ENCODE peak calls at places on chromosome 21, in five cellular contexts. U is AG09309, W is cardiac fibroblast, B is uterus, V is activated B cell treated with CpG ODN at 0.5 μM for 24 hours. J is an unnamed sample.

GRCh38 chr21:39175154-39175553 is 8.1 kb downstream of the PSMG1 start:
- DNase-seq in U (no peak), W (peak), B (no peak), V (no peak), J (no peak)

GRCh38 chr21:28644762-28645161 is 347.9 kb downstream of the LTN1 start:
- DNase-seq in U (no peak), W (peak), B (no peak), V (no peak), J (no peak)

GRCh38 chr21:34715518-34715917 is 46.7 kb downstream of the CLIC6 start:
- DNase-seq in U (no peak), W (no peak), B (no peak), V (no peak), J (no peak)

GRCh38 chr21:32717851-32718316 is 9.9 kb downstream of the SYNJ1 start:
- DNase-seq in U (no peak), W (no peak), B (no peak), V (no peak), J (no peak)

GRCh38 chr21:38798481-38798882 is 7.2 kb upstream of the ETS2 start:
- DNase-seq in U (no peak), W (no peak), B (no peak), V (no peak), J (no peak)

GRCh38 chr21:42548687-42549406 is 35.2 kb downstream of the SLC37A1 start:
- DNase-seq in U (no peak), W (no peak), B (no peak), V (no peak), J (no peak)

GRCh38 chr21:46661211-46661625 is 25.7 kb downstream of the PRMT2 start:
- DNase-seq in U (peak), W (peak), B (peak), V (no peak), J (peak)

GRCh38 chr21:43278766-43279577 is 110.2 kb downstream of the CRYAA start:
- DNase-seq in U (no peak), W (no peak), B (no peak), V (no peak), J (no peak)

GRCh38 chr21:39125752-39126485 is 57.3 kb downstream of the PSMG1 start:
- DNase-seq in U (no peak), W (peak), B (peak), V (no peak), J (peak)

GRCh38 chr21:42775891-42776290 is 103.4 kb downstream of the WDR4 start:
- DNase-seq in U (no peak), W (no peak), B (no peak), V (no peak), J (no peak)

GRCh38 chr21:38989745-38990423 is 184.2 kb downstream of the ETS2 start:
- DNase-seq in U (peak), W (peak), B (peak), V (no peak), J (no peak)

GRCh38 chr21:16108561-16109070 is 378.8 kb downstream of the USP25 start:
- DNase-seq in U (no peak), W (no peak), B (no peak), V (no peak), J (no peak)

GRCh38 chr21:42685036-42685435 is 31.6 kb downstream of the PDE9A start:
- DNase-seq in U (no peak), W (no peak), B (no peak), V (no peak), J (no peak)

GRCh38 chr21:43270800-43271261 is 102.0 kb downstream of the CRYAA start:
- DNase-seq in U (no peak), W (no peak), B (no peak), V (no peak), J (peak)

GRCh38 chr21:45975017-45975595 is 6.5 kb upstream of the COL6A1 start:
- DNase-seq in U (no peak), W (peak), B (peak), V (no peak), J (no peak)

GRCh38 chr21:28801906-28802305 is 190.8 kb downstream of the LTN1 start:
- DNase-seq in U (no peak), W (no peak), B (no peak), V (no peak), J (no peak)

GRCh38 chr21:41258617-41259016 is 58.0 kb upstream of the FAM3B start:
- DNase-seq in U (no peak), W (no peak), B (no peak), V (no peak), J (no peak)

GRCh38 chr21:38930838-38931237 is 125.1 kb downstream of the ETS2 start:
- DNase-seq in U (peak), W (peak), B (peak), V (no peak), J (peak)

GRCh38 chr21:38376693-38377092 is 119.9 kb downstream of the KCNJ15 start:
- DNase-seq in U (no peak), W (peak), B (peak), V (no peak), J (no peak)

GRCh38 chr21:45506836-45507522 is 35.3 kb downstream of the SLC19A1 start:
- DNase-seq in U (no peak), W (no peak), B (no peak), V (no peak), J (no peak)

GRCh38 chr21:42313501-42313969 is 1.7 kb downstream of the TFF3 start:
- DNase-seq in U (no peak), W (no peak), B (no peak), V (no peak), J (peak)

GRCh38 chr21:29524055-29524454 is 225.3 kb downstream of the BACH1 start:
- DNase-seq in U (no peak), W (peak), B (no peak), V (no peak), J (no peak)

GRCh38 chr21:25501996-25502665 is 105.2 kb downstream of the MRPL39 start:
- DNase-seq in U (no peak), W (no peak), B (no peak), V (no peak), J (no peak)

GRCh38 chr21:33541756-33542639 is at the start of gene GART:
- DNase-seq in U (no peak), W (peak), B (peak), V (peak), J (peak)

GRCh38 chr21:43209575-43210453 is 41.0 kb downstream of the CRYAA start:
- DNase-seq in U (peak), W (peak), B (no peak), V (no peak), J (peak)

GRCh38 chr21:31566061-31566460 is 93.4 kb upstream of the SOD1 start:
- DNase-seq in U (no peak), W (peak), B (no peak), V (no peak), J (no peak)

GRCh38 chr21:34582506-34583150 is 32.3 kb downstream of the RCAN1 start:
- DNase-seq in U (no peak), W (peak), B (no peak), V (no peak), J (no peak)

GRCh38 chr21:37224861-37225260 is 42.3 kb downstream of the VPS26C start:
- DNase-seq in U (no peak), W (no peak), B (no peak), V (no peak), J (no peak)

GRCh38 chr21:37220433-37220980 is 46.6 kb downstream of the VPS26C start:
- DNase-seq in U (no peak), W (peak), B (no peak), V (no peak), J (peak)

GRCh38 chr21:37223804-37224345 is 43.3 kb downstream of the VPS26C start:
- DNase-seq in U (no peak), W (no peak), B (no peak), V (no peak), J (peak)

GRCh38 chr21:37219766-37220432 is 47.2 kb downstream of the VPS26C start:
- DNase-seq in U (no peak), W (no peak), B (no peak), V (no peak), J (no peak)

GRCh38 chr21:37220981-37221664 is 46.0 kb downstream of the VPS26C start:
- DNase-seq in U (peak), W (peak), B (peak), V (peak), J (peak)
- TF ChIP-seq CTCF in U (peak), W (peak), B (peak), V (no peak), J (peak)

DNA sequence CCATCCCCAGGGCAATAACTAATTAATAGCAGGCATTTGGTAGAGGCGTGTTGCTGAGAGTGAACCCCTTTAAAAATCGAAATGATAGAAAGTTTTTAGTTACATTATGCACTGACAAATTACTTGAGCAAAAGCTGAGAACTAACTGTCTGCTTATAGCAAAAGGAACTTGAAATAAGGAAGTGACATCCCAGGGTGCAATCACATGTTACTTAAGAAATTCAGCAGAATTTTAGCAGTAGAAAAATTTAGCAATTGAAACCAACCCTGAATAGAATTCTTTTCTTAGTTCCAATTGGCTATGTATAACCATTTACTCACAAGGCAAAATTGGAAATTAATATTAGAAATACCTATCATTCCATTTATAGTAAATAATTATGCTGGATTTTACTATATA is 139.5 kb upstream of the SAMSN1 start:
- DNase-seq in U (no peak), W (no peak), B (no peak), V (no peak), J (no peak)
- TF ChIP-seq CTCF in U (no peak), W (no peak), B (no peak), V (no peak), J (no peak)

DNA sequence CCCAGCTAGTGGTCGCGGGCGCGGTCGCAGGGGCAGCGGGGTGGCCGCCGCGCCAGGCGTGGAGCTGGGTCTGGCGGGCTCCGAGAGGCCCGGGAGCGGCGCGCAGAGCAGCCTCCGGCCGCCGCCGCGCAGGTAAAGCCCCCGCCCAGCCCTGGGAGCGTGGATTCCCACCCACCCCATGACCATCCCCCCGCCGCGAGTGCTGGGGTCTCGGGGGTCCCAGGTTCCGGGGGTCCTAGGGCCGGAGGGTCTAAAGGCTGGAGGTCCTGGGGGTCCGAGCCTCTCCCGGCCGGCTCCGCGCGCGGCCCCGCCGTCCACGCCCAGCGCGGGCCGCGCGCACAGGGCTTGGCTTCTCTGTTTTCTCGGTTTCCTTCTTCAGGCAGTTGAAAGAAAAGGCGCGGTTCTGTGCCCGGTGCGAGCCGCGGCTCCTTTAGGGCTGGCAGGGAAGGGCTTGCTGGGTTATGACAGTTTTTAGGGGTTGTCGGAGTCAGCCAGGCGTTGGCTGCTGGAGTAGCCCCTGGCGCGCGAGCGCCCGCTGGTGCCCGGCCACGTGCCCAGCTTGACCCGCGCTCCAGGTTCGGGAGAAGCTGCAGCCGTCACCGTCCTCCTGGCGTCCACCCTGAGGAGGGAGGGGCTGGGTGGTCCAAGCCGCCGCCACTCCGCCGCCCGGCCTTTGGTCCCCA is 355 bp downstream of the LRRC3 start:
- DNase-seq in U (no peak), W (peak), B (no peak), V (no peak), J (peak)
- TF ChIP-seq CTCF in U (no peak), W (no peak), B (no peak), V (no peak), J (no peak)

GRCh38 chr21:37119421-37120218 is 46.6 kb downstream of the TTC3 start:
- DNase-seq in U (no peak), W (no peak), B (no peak), V (no peak), J (no peak)
- TF ChIP-seq CTCF in U (no peak), W (no peak), B (no peak), V (no peak), J (no peak)

DNA sequence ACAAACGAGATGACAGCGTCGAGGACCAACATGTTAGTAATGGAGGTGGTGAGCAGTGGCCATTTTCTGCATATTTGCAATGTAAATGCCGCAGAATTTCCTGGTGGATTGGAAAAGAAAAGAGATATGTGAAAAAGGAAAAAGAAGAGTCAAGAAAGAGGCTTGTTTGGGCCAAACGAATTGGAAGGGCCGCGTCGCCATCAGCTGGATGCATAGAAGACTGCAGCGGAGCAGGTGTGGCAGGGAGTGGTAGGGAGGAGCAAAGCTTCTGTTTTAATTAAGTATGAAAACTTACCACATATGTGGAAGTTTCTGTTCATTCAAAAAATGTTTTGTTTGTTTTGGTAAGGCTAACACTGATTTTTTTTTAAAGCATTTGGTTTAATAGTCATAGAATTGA is 690.7 kb downstream of the NCAM2 start:
- DNase-seq in U (no peak), W (peak), B (no peak), V (no peak), J (peak)
- TF ChIP-seq CTCF in U (no peak), W (peak), B (no peak), V (no peak), J (peak)

GRCh38 chr21:26912466-26912865 is 54.4 kb downstream of the ADAMTS5 start:
- DNase-seq in U (no peak), W (no peak), B (no peak), V (no peak), J (no peak)

DNA sequence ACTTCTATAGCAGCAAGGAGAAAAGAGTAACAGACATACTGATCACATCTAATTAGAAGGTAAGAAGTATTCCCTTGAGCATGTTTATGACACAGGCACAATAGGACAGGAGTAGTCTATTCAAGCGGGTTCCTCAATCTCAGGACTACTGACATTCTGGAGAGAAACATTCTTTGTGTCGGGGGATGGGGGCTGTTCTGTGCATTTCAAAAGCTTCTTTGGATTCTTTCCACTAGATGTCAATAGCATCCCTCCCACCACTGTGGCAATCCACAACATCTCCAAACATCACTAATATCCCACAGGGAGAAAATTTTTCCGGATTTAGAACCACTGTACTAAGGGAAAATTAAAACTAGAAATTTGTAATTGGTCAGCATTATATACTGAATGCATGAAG is 56.9 kb downstream of the ADAMTS5 start:
- DNase-seq in U (no peak), W (peak), B (no peak), V (no peak), J (no peak)
- TF ChIP-seq CTCF in U (no peak), W (peak), B (no peak), V (no peak), J (no peak)

J was measured in adrenal gland.